ENCODE peak calls at places on chromosomes 2 and 18, in six cellular contexts. One of them, this sample, is unnamed.

GRCh38 chr2:40433739-40434138 is 18.2 kb downstream of the SLC8A1 start:
- DNase-seq in mesenchymal stem cell: no peak
- DNase-seq in trophoblast cell: no peak
- DNase-seq in H1: no peak
- DNase-seq in H9: no peak
- DNase-seq in neuronal stem cell: no peak
- DNase-seq in this sample: no peak

GRCh38 chr18:22108674-22109073 is 60.7 kb upstream of the GATA6 start:
- DNase-seq in trophoblast cell: no peak
- DNase-seq in neuronal stem cell: no peak
- DNase-seq in mesenchymal stem cell: peak
- DNase-seq in H9: peak
- DNase-seq in H1: no peak
- DNase-seq in this sample: no peak

GRCh38 chr18:9082763-9083510 is 19.6 kb upstream of the NDUFV2 start:
- DNase-seq in H1: no peak
- DNase-seq in H9: no peak
- DNase-seq in trophoblast cell: no peak
- DNase-seq in neuronal stem cell: no peak
- DNase-seq in mesenchymal stem cell: no peak
- DNase-seq in this sample: no peak

GRCh38 chr2:137689549-137689948 is 274.7 kb upstream of the HNMT start:
- DNase-seq in trophoblast cell: no peak
- DNase-seq in H1: no peak
- DNase-seq in H9: no peak
- DNase-seq in mesenchymal stem cell: peak
- DNase-seq in neuronal stem cell: no peak
- DNase-seq in this sample: no peak

GRCh38 chr2:232647261-232647660 is 13.9 kb downstream of the EFHD1 start:
- DNase-seq in mesenchymal stem cell: no peak
- DNase-seq in neuronal stem cell: no peak
- DNase-seq in H9: no peak
- DNase-seq in H1: no peak
- DNase-seq in trophoblast cell: no peak
- DNase-seq in this sample: no peak

GRCh38 chr2:197445746-197446145 is 7.6 kb upstream of the COQ10B start:
- DNase-seq in mesenchymal stem cell: peak
- DNase-seq in neuronal stem cell: no peak
- DNase-seq in H9: no peak
- DNase-seq in H1: no peak
- DNase-seq in trophoblast cell: no peak
- DNase-seq in this sample: no peak

GRCh38 chr2:190846746-190847145 is 33.9 kb upstream of the GLS start:
- DNase-seq in H1: no peak
- DNase-seq in neuronal stem cell: no peak
- DNase-seq in H9: no peak
- DNase-seq in mesenchymal stem cell: no peak
- DNase-seq in trophoblast cell: no peak
- DNase-seq in this sample: no peak

GRCh38 chr2:45003586-45004568 is 5.4 kb downstream of the SIX2 start:
- DNase-seq in neuronal stem cell: no peak
- DNase-seq in mesenchymal stem cell: no peak
- DNase-seq in H1: peak
- DNase-seq in H9: peak
- DNase-seq in trophoblast cell: no peak
- DNase-seq in this sample: no peak

GRCh38 chr2:105771841-105772240 is 27.1 kb downstream of the NCK2 start:
- DNase-seq in H9: no peak
- DNase-seq in neuronal stem cell: no peak
- DNase-seq in mesenchymal stem cell: peak
- DNase-seq in H1: no peak
- DNase-seq in trophoblast cell: no peak
- DNase-seq in this sample: no peak

GRCh38 chr2:196591621-196592022 is 47.9 kb upstream of the CCDC150 start:
- DNase-seq in mesenchymal stem cell: no peak
- DNase-seq in H1: no peak
- DNase-seq in neuronal stem cell: no peak
- DNase-seq in trophoblast cell: no peak
- DNase-seq in H9: no peak
- DNase-seq in this sample: no peak

GRCh38 chr18:26096852-26097251 is 6.4 kb upstream of the SS18 start:
- DNase-seq in H1: no peak
- DNase-seq in neuronal stem cell: no peak
- DNase-seq in trophoblast cell: no peak
- DNase-seq in mesenchymal stem cell: no peak
- DNase-seq in H9: no peak
- DNase-seq in this sample: no peak

GRCh38 chr18:13375302-13376255 is 157.0 kb downstream of the LDLRAD4 start:
- DNase-seq in mesenchymal stem cell: peak
- DNase-seq in neuronal stem cell: no peak
- DNase-seq in H9: no peak
- DNase-seq in trophoblast cell: peak
- DNase-seq in H1: no peak
- DNase-seq in this sample: peak

GRCh38 chr2:234025475-234025874 is 25.0 kb upstream of the SPP2 start:
- DNase-seq in H1: no peak
- DNase-seq in trophoblast cell: no peak
- DNase-seq in H9: no peak
- DNase-seq in neuronal stem cell: no peak
- DNase-seq in mesenchymal stem cell: no peak
- DNase-seq in this sample: no peak

GRCh38 chr2:149857344-149857743 is 269.8 kb upstream of the MMADHC start:
- DNase-seq in trophoblast cell: no peak
- DNase-seq in mesenchymal stem cell: peak
- DNase-seq in H9: no peak
- DNase-seq in neuronal stem cell: no peak
- DNase-seq in H1: no peak
- DNase-seq in this sample: peak

GRCh38 chr2:45763256-45763655 is 111.8 kb downstream of the PRKCE start:
- DNase-seq in H1: no peak
- DNase-seq in trophoblast cell: no peak
- DNase-seq in mesenchymal stem cell: no peak
- DNase-seq in neuronal stem cell: no peak
- DNase-seq in H9: no peak
- DNase-seq in this sample: peak

GRCh38 chr18:60082282-60082681 is 182.5 kb downstream of the PMAIP1 start:
- DNase-seq in neuronal stem cell: no peak
- DNase-seq in H9: no peak
- DNase-seq in H1: no peak
- DNase-seq in mesenchymal stem cell: no peak
- DNase-seq in trophoblast cell: no peak
- DNase-seq in this sample: no peak

GRCh38 chr2:102707796-102708713 is 53.8 kb upstream of the TMEM182 start:
- DNase-seq in H9: no peak
- DNase-seq in trophoblast cell: no peak
- DNase-seq in neuronal stem cell: no peak
- DNase-seq in mesenchymal stem cell: no peak
- DNase-seq in H1: no peak
- DNase-seq in this sample: no peak

GRCh38 chr2:118588826-118589225 is 258.6 kb downstream of the EN1 start:
- DNase-seq in H9: no peak
- DNase-seq in neuronal stem cell: no peak
- DNase-seq in trophoblast cell: no peak
- DNase-seq in H1: no peak
- DNase-seq in mesenchymal stem cell: no peak
- DNase-seq in this sample: no peak

GRCh38 chr2:120938132-120938771 is 202.6 kb downstream of the GLI2 start:
- DNase-seq in mesenchymal stem cell: peak
- DNase-seq in trophoblast cell: no peak
- DNase-seq in H1: no peak
- DNase-seq in H9: no peak
- DNase-seq in neuronal stem cell: no peak
- DNase-seq in this sample: no peak

GRCh38 chr2:227125506-227125905 is 38.5 kb downstream of the COL4A4 start:
- DNase-seq in trophoblast cell: no peak
- DNase-seq in mesenchymal stem cell: no peak
- DNase-seq in neuronal stem cell: no peak
- DNase-seq in H1: peak
- DNase-seq in H9: peak
- DNase-seq in this sample: no peak

GRCh38 chr18:45845410-45845809 is 19.9 kb downstream of the SIGLEC15 start:
- DNase-seq in trophoblast cell: no peak
- DNase-seq in mesenchymal stem cell: peak
- DNase-seq in H9: no peak
- DNase-seq in neuronal stem cell: no peak
- DNase-seq in H1: no peak
- DNase-seq in this sample: no peak

GRCh38 chr2:85911836-85912692 is 23.3 kb upstream of the ST3GAL5 start:
- DNase-seq in mesenchymal stem cell: peak
- DNase-seq in trophoblast cell: no peak
- DNase-seq in neuronal stem cell: no peak
- DNase-seq in H9: no peak
- DNase-seq in H1: no peak
- DNase-seq in this sample: peak

GRCh38 chr2:98093146-98093545 is 6.2 kb downstream of the VWA3B start:
- DNase-seq in H1: no peak
- DNase-seq in mesenchymal stem cell: no peak
- DNase-seq in H9: no peak
- DNase-seq in neuronal stem cell: no peak
- DNase-seq in trophoblast cell: no peak
- DNase-seq in this sample: no peak

GRCh38 chr2:189783927-189784867 is at the start of the genes ORMDL1 and PMS1:
- DNase-seq in mesenchymal stem cell: peak
- DNase-seq in H1: peak
- DNase-seq in trophoblast cell: peak
- DNase-seq in neuronal stem cell: peak
- DNase-seq in H9: peak
- DNase-seq in this sample: peak

GRCh38 chr2:189782221-189782671 is 1.9 kb downstream of the ORMDL1 start:
- DNase-seq in H1: no peak
- DNase-seq in H9: no peak
- DNase-seq in neuronal stem cell: no peak
- DNase-seq in mesenchymal stem cell: peak
- DNase-seq in trophoblast cell: peak
- DNase-seq in this sample: peak

GRCh38 chr2:189783451-189783926 is 650 bp downstream of the ORMDL1 start:
- DNase-seq in trophoblast cell: peak
- DNase-seq in mesenchymal stem cell: no peak
- DNase-seq in H9: no peak
- DNase-seq in neuronal stem cell: no peak
- DNase-seq in H1: no peak
- DNase-seq in this sample: peak
- H3K14ac ChIP-seq in trophoblast cell: peak
- H3K14ac ChIP-seq in mesenchymal stem cell: no peak
- H3K14ac ChIP-seq in H9: peak
- H3K14ac ChIP-seq in neuronal stem cell: peak
- H3K14ac ChIP-seq in H1: no peak
- H3K14ac ChIP-seq in this sample: peak

GRCh38 chr2:84880645-84881521 is at the start of gene TRABD2A:
- DNase-seq in H9: peak
- DNase-seq in mesenchymal stem cell: peak
- DNase-seq in neuronal stem cell: peak
- DNase-seq in H1: peak
- DNase-seq in trophoblast cell: no peak
- DNase-seq in this sample: peak
- H3K18ac ChIP-seq in H9: peak
- H3K18ac ChIP-seq in mesenchymal stem cell: peak
- H3K18ac ChIP-seq in neuronal stem cell: peak
- H3K18ac ChIP-seq in H1: peak
- H3K18ac ChIP-seq in trophoblast cell: peak
- H3K18ac ChIP-seq in this sample: peak

GRCh38 chr2:241776336-241777166 is at the start of gene GAL3ST2:
- DNase-seq in H9: no peak
- DNase-seq in mesenchymal stem cell: no peak
- DNase-seq in H1: peak
- DNase-seq in trophoblast cell: no peak
- DNase-seq in neuronal stem cell: no peak
- DNase-seq in this sample: no peak

GRCh38 chr2:241774419-241775222 is 2.0 kb upstream of the GAL3ST2 start:
- DNase-seq in H1: peak
- DNase-seq in trophoblast cell: no peak
- DNase-seq in mesenchymal stem cell: peak
- DNase-seq in H9: peak
- DNase-seq in neuronal stem cell: no peak
- DNase-seq in this sample: peak

GRCh38 chr2:241773511-241774418 is 2.9 kb upstream of the GAL3ST2 start:
- DNase-seq in H1: peak
- DNase-seq in mesenchymal stem cell: no peak
- DNase-seq in neuronal stem cell: no peak
- DNase-seq in trophoblast cell: no peak
- DNase-seq in H9: no peak
- DNase-seq in this sample: no peak

GRCh38 chr2:241777167-241777685 is 604 bp downstream of the GAL3ST2 start:
- DNase-seq in H1: peak
- DNase-seq in trophoblast cell: no peak
- DNase-seq in mesenchymal stem cell: no peak
- DNase-seq in H9: no peak
- DNase-seq in neuronal stem cell: no peak
- DNase-seq in this sample: no peak

GRCh38 chr2:241775223-241776177 is 1.1 kb upstream of the GAL3ST2 start:
- DNase-seq in mesenchymal stem cell: no peak
- DNase-seq in trophoblast cell: no peak
- DNase-seq in H9: no peak
- DNase-seq in H1: peak
- DNase-seq in neuronal stem cell: no peak
- DNase-seq in this sample: no peak
- H3K14ac ChIP-seq in mesenchymal stem cell: no peak
- H3K14ac ChIP-seq in trophoblast cell: no peak
- H3K14ac ChIP-seq in H9: peak
- H3K14ac ChIP-seq in H1: no peak
- H3K14ac ChIP-seq in neuronal stem cell: peak
- H3K14ac ChIP-seq in this sample: no peak

GRCh38 chr2:207531024-207531411 is 1.3 kb downstream of the CREB1 start:
- DNase-seq in H1: no peak
- DNase-seq in H9: no peak
- DNase-seq in mesenchymal stem cell: no peak
- DNase-seq in neuronal stem cell: no peak
- DNase-seq in trophoblast cell: no peak
- DNase-seq in this sample: no peak

GRCh38 chr2:207529330-207530159 is at the start of gene CREB1:
- DNase-seq in neuronal stem cell: peak
- DNase-seq in H1: peak
- DNase-seq in mesenchymal stem cell: peak
- DNase-seq in trophoblast cell: peak
- DNase-seq in H9: peak
- DNase-seq in this sample: peak

GRCh38 chr2:207530160-207531023 is 630 bp downstream of the CREB1 start:
- DNase-seq in mesenchymal stem cell: peak
- DNase-seq in trophoblast cell: peak
- DNase-seq in neuronal stem cell: no peak
- DNase-seq in H9: no peak
- DNase-seq in H1: no peak
- DNase-seq in this sample: no peak

GRCh38 chr2:207532676-207533075 is 2.9 kb downstream of the CREB1 start:
- DNase-seq in neuronal stem cell: no peak
- DNase-seq in mesenchymal stem cell: no peak
- DNase-seq in H1: no peak
- DNase-seq in trophoblast cell: no peak
- DNase-seq in H9: no peak
- DNase-seq in this sample: no peak

GRCh38 chr2:207528980-207529329 is 807 bp upstream of the CREB1 start:
- DNase-seq in H9: peak
- DNase-seq in H1: no peak
- DNase-seq in mesenchymal stem cell: peak
- DNase-seq in trophoblast cell: peak
- DNase-seq in neuronal stem cell: no peak
- DNase-seq in this sample: no peak
- H3K18ac ChIP-seq in H9: peak
- H3K18ac ChIP-seq in H1: peak
- H3K18ac ChIP-seq in mesenchymal stem cell: peak
- H3K18ac ChIP-seq in trophoblast cell: peak
- H3K18ac ChIP-seq in neuronal stem cell: peak
- H3K18ac ChIP-seq in this sample: peak